ENCODE peak calls at places on chromosomes 3 and 15, in six cellular contexts. V, H, L, R, A and G are unnamed samples.

GRCh38 chr3:84881288-84881687 is 77.5 kb upstream of the CADM2 start:
- DNase-seq in L (no peak), H (no peak), R (no peak), A (no peak), V (no peak), G (no peak)

GRCh38 chr3:94405258-94406035 is 342.6 kb downstream of the NSUN3 start:
- DNase-seq in V (no peak), H (no peak), L (no peak), R (no peak), A (no peak), G (no peak)

GRCh38 chr3:190001426-190001825 is 119.3 kb downstream of the P3H2 start:
- DNase-seq in H (no peak), R (no peak), A (no peak), L (no peak), V (no peak), G (no peak)

GRCh38 chr3:56157693-56158092 is 310.6 kb downstream of the ERC2 start:
- DNase-seq in V (peak), L (no peak), R (peak), A (peak), H (no peak), G (peak)

GRCh38 chr15:68313501-68314390 is 36.2 kb downstream of the FEM1B start:
- DNase-seq in L (no peak), V (no peak), H (peak), R (no peak), A (no peak), G (no peak)

GRCh38 chr3:184816654-184817053 is 4.7 kb downstream of the VPS8 start:
- DNase-seq in R (no peak), A (peak), L (no peak), V (no peak), H (no peak), G (no peak)

GRCh38 chr15:68025860-68026424 is 28.2 kb upstream of the PIAS1 start:
- DNase-seq in A (peak), H (no peak), R (no peak), L (no peak), V (no peak), G (no peak)

GRCh38 chr3:13588971-13589370 is 40.0 kb downstream of the FBLN2 start:
- DNase-seq in R (no peak), L (no peak), H (no peak), A (no peak), V (no peak), G (no peak)

GRCh38 chr15:29756358-29757267 is 65.7 kb downstream of the TJP1 start:
- DNase-seq in H (no peak), L (no peak), A (no peak), R (no peak), V (no peak), G (no peak)

GRCh38 chr15:75043509-75044257 is 20.3 kb downstream of the PPCDC start:
- DNase-seq in H (peak), L (no peak), A (peak), R (peak), V (peak), G (peak)

GRCh38 chr3:180252683-180253082 is 215.9 kb upstream of the PEX5L start:
- DNase-seq in A (no peak), H (no peak), V (no peak), L (no peak), R (no peak), G (no peak)

GRCh38 chr3:189964623-189965022 is 156.1 kb downstream of the P3H2 start:
- DNase-seq in V (no peak), R (no peak), H (no peak), L (no peak), A (no peak), G (no peak)

GRCh38 chr15:75661041-75661778 is 13.5 kb downstream of the SNX33 start:
- DNase-seq in R (peak), V (peak), A (peak), H (peak), L (no peak), G (peak)

GRCh38 chr3:67405193-67405592 is 249.2 kb downstream of the SUCLG2 start:
- DNase-seq in H (no peak), L (no peak), A (no peak), R (no peak), V (no peak), G (no peak)

GRCh38 chr3:54792584-54792983 is 135.3 kb downstream of the LRTM1 start:
- DNase-seq in H (no peak), V (no peak), A (no peak), R (no peak), L (no peak), G (no peak)

GRCh38 chr3:17394541-17395179 is 347.8 kb downstream of the TBC1D5 start:
- DNase-seq in V (no peak), A (no peak), L (no peak), R (no peak), H (no peak), G (no peak)

GRCh38 chr3:181687190-181687589 is 24.5 kb upstream of the SOX2 start:
- DNase-seq in V (no peak), H (no peak), A (no peak), L (no peak), R (no peak), G (no peak)

GRCh38 chr15:57550640-57551039 is 41.1 kb upstream of the MYZAP start:
- DNase-seq in H (no peak), R (peak), A (peak), V (no peak), L (no peak), G (no peak)

GRCh38 chr3:73148653-73149052 is 87.2 kb downstream of the EBLN2 start:
- DNase-seq in H (no peak), R (no peak), L (no peak), V (peak), A (no peak), G (no peak)

GRCh38 chr15:71414778-71415177 is 299.5 kb downstream of the THSD4 start:
- DNase-seq in R (no peak), V (no peak), H (no peak), A (no peak), L (no peak), G (no peak)

GRCh38 chr3:1196997-1197396 is 104.2 kb downstream of the CNTN6 start:
- DNase-seq in A (no peak), V (no peak), H (no peak), R (no peak), L (no peak), G (no peak)

GRCh38 chr3:119662604-119663377 is 2.4 kb upstream of the POPDC2 start:
- DNase-seq in V (peak), L (no peak), A (peak), H (no peak), R (no peak), G (no peak)

GRCh38 chr3:55000546-55000945 is 72.7 kb upstream of the LRTM1 start:
- DNase-seq in L (no peak), V (peak), R (no peak), H (no peak), A (peak), G (no peak)

GRCh38 chr3:126570103-126570541 is 11.4 kb upstream of the C3orf22 start:
- DNase-seq in L (no peak), R (no peak), V (no peak), A (no peak), H (no peak), G (no peak)

GRCh38 chr3:47225310-47225906 is 57.2 kb downstream of the KIF9 start:
- DNase-seq in R (no peak), A (peak), V (peak), L (no peak), H (no peak), G (no peak)

GRCh38 chr3:15651396-15651795 is 49.9 kb downstream of the BTD start:
- DNase-seq in V (no peak), L (no peak), A (no peak), H (no peak), R (no peak), G (no peak)

GRCh38 chr3:62109534-62109933 is 263.8 kb downstream of the FEZF2 start:
- DNase-seq in L (no peak), A (peak), H (no peak), V (peak), R (peak), G (peak)
- TF ChIP-seq CTCF in L (peak), A (peak), H (no peak), V (peak), R (no peak), G (no peak)

GRCh38 chr3:194139085-194139976 is 3.4 kb downstream of the HES1 start:
- DNase-seq in V (peak), R (peak), L (no peak), H (peak), A (peak), G (no peak)

GRCh38 chr3:194139977-194140351 is 4.0 kb downstream of the HES1 start:
- DNase-seq in A (peak), R (no peak), L (no peak), V (no peak), H (no peak), G (no peak)

GRCh38 chr3:194140520-194141414 is 4.8 kb downstream of the HES1 start:
- DNase-seq in V (peak), L (no peak), R (peak), H (peak), A (peak), G (no peak)

GRCh38 chr3:194142156-194142910 is 6.4 kb downstream of the HES1 start:
- DNase-seq in R (peak), H (no peak), A (no peak), V (no peak), L (no peak), G (no peak)

GRCh38 chr3:194141415-194142155 is 5.6 kb downstream of the HES1 start:
- DNase-seq in A (peak), H (peak), R (peak), V (peak), L (peak), G (peak)
- TF ChIP-seq CTCF in A (no peak), H (no peak), R (no peak), V (no peak), L (no peak), G (peak)

GRCh38 chr3:71305246-71306206 is 278.0 kb downstream of the FOXP1 start:
- DNase-seq in L (no peak), A (peak), H (no peak), V (no peak), R (peak), G (no peak)
- TF ChIP-seq CTCF in L (no peak), A (no peak), H (no peak), V (no peak), R (no peak), G (no peak)

DNA sequence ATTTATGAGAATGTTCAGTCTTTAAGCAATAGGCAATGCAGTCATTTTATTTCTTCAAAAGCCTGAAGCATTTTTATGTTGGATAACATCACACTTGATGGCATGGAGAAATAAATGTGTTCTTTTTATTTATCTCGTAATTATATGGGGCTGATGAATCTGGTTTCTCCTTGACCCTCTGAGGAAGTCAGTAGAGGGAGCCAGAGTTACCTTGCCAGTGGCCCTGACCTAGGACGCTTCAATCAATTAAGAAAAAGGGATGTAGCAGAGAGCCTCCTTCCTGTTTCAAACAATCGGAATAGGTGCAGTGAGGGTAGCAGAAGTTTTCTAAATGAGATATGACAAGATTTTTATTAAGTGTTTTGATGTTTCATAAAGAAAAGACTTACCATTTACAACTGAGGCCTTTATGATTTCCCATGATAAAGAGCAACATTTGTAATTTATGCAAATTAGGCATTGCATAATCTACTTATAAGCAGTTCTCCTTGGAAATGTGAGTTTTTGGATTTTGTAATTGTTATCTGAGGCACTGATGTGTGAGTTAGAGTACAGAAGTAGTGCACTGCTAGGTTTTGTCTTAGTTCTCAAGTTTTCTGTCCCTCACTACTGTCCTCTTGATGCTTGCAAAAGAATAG is 129.1 kb downstream of the RAP2B start:
- DNase-seq in V (no peak), A (peak), L (peak), H (no peak), R (no peak), G (no peak)
- TF ChIP-seq CTCF in V (peak), A (peak), L (peak), H (no peak), R (peak), G (no peak)

DNA sequence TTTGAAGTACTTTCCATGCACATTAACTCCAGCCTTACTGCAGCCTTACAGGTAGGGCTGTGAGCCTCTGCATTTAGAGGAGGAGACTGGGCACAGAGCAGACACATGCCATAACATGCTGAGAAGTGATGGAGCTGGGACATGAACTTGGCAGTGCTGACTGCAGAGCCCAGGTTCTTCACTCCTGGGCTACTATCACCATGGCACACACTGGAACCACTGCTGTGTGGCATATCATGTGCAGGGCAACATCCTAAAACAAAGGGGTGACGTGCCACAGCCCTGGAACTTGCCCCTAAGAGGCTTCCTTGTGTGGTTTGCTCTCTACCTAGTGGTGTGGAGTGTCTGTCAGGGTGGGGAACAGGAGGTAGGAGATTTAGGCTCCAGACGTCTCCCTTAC is 25.4 kb downstream of the EHD4 start:
- DNase-seq in R (no peak), V (no peak), A (no peak), L (no peak), H (no peak), G (no peak)
- TF ChIP-seq CTCF in R (no peak), V (no peak), A (no peak), L (no peak), H (no peak), G (no peak)

DNA sequence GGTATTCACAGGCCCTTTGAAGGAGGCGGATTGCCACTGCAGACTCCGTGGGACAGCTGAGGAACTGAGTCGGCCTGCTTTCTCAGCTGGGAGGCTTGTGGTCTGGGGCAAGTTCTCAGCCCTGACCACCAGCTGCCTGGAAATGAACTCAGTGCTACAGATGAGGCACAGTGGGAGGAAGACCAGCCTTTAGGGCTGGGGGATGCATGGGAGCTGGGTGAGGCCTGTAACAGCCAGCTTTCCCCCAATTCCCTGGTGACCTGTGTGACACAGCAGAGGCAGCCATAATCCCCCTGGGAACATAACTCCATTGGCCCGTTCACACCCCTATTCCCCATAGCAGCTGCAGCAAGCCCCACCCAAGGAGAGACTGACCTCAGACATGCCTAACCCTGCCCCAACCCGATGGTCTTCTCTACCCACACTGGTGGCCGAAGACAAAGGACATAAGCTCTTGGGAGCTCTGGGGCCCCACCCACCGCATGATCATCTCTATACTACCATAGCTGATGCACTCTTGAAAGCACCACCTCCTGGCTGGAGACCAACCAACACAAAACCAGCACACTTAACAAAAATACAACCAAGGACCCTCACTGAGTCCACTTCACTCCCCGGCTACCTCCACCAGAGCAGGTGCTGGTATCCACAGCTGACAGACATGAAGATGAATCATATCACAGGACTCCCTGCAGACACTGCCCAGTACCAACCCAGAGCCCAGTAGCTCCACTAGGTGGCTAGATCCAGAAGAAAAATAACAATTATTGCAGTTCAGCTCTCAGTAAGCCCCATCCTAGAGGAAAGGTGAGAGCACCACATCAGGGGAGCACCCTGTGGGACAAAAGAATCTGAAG is 24.9 kb downstream of the ZMAT3 start:
- DNase-seq in R (no peak), L (no peak), H (no peak), A (no peak), V (no peak), G (no peak)
- TF ChIP-seq CTCF in R (no peak), L (peak), H (no peak), A (no peak), V (no peak), G (no peak)

GRCh38 chr3:121111914-121112612 is 204.1 kb downstream of the STXBP5L start:
- DNase-seq in V (no peak), A (no peak), R (no peak), L (no peak), H (no peak), G (no peak)
- TF ChIP-seq CTCF in V (no peak), A (no peak), R (no peak), L (peak), H (no peak), G (no peak)